ENCODE peak calls at places on chromosomes 13 and 19, in four cellular contexts. One of them, this sample, is unnamed.

GRCh38 chr19:1521636-1522035 is 2.2 kb upstream of the PLK5 start:
- DNase-seq in amniotic stem cell: no peak
- DNase-seq in H9: no peak
- DNase-seq in NCI-H345: no peak
- DNase-seq in this sample: no peak

GRCh38 chr13:90103099-90103784 is 1244.2 kb upstream of the MIR17HG start:
- DNase-seq in amniotic stem cell: no peak
- DNase-seq in H9: no peak
- DNase-seq in NCI-H345: no peak
- DNase-seq in this sample: no peak

GRCh38 chr19:2194513-2195078 is 30.9 kb downstream of the DOT1L start:
- DNase-seq in amniotic stem cell: no peak
- DNase-seq in H9: no peak
- DNase-seq in NCI-H345: no peak
- DNase-seq in this sample: no peak

GRCh38 chr13:33542309-33543088 is 256.9 kb upstream of the STARD13 start:
- DNase-seq in amniotic stem cell: peak
- DNase-seq in H9: peak
- DNase-seq in NCI-H345: peak
- DNase-seq in this sample: peak

GRCh38 chr13:97275265-97275664 is 53.1 kb downstream of the MBNL2 start:
- DNase-seq in amniotic stem cell: peak
- DNase-seq in H9: no peak
- DNase-seq in NCI-H345: no peak
- DNase-seq in this sample: no peak

GRCh38 chr13:32164622-32165268 is 133.2 kb downstream of the FRY start:
- DNase-seq in amniotic stem cell: peak
- DNase-seq in H9: peak
- DNase-seq in NCI-H345: peak
- DNase-seq in this sample: peak

GRCh38 chr19:51779703-51780102 is 15.3 kb upstream of the FPR3 start:
- DNase-seq in amniotic stem cell: no peak
- DNase-seq in H9: no peak
- DNase-seq in NCI-H345: no peak
- DNase-seq in this sample: no peak

GRCh38 chr13:20489185-20489820 is 36.4 kb downstream of the CRYL1 start:
- DNase-seq in amniotic stem cell: peak
- DNase-seq in H9: no peak
- DNase-seq in NCI-H345: peak
- DNase-seq in this sample: no peak

GRCh38 chr19:29956855-29957254 is 14.8 kb downstream of the URI1 start:
- DNase-seq in amniotic stem cell: no peak
- DNase-seq in H9: no peak
- DNase-seq in NCI-H345: no peak
- DNase-seq in this sample: no peak

GRCh38 chr19:3949997-3950859 is 17.4 kb downstream of the NMRK2 start:
- DNase-seq in amniotic stem cell: no peak
- DNase-seq in H9: no peak
- DNase-seq in NCI-H345: no peak
- DNase-seq in this sample: no peak

GRCh38 chr13:47310376-47310775 is 413.5 kb upstream of the HTR2A start:
- DNase-seq in amniotic stem cell: no peak
- DNase-seq in H9: no peak
- DNase-seq in NCI-H345: no peak
- DNase-seq in this sample: peak

GRCh38 chr13:110334256-110334655 is 27.2 kb downstream of the COL4A2 start:
- DNase-seq in amniotic stem cell: no peak
- DNase-seq in H9: no peak
- DNase-seq in NCI-H345: no peak
- DNase-seq in this sample: no peak

GRCh38 chr13:109494955-109495354 is 291.4 kb downstream of the IRS2 start:
- DNase-seq in amniotic stem cell: no peak
- DNase-seq in H9: no peak
- DNase-seq in NCI-H345: no peak
- DNase-seq in this sample: no peak

GRCh38 chr13:23899555-23899954 is 2.3 kb upstream of the C1QTNF9B start:
- DNase-seq in amniotic stem cell: peak
- DNase-seq in H9: no peak
- DNase-seq in NCI-H345: no peak
- DNase-seq in this sample: no peak

GRCh38 chr19:41922585-41922984 is 5.7 kb downstream of the ERFL start:
- DNase-seq in amniotic stem cell: no peak
- DNase-seq in H9: no peak
- DNase-seq in NCI-H345: no peak
- DNase-seq in this sample: no peak

GRCh38 chr13:99231726-99232125 is 26.5 kb downstream of the GPR18 start:
- DNase-seq in amniotic stem cell: no peak
- DNase-seq in H9: no peak
- DNase-seq in NCI-H345: no peak
- DNase-seq in this sample: no peak

GRCh38 chr19:36646746-36647145 is 19.9 kb downstream of the ZNF461 start:
- DNase-seq in amniotic stem cell: no peak
- DNase-seq in H9: no peak
- DNase-seq in NCI-H345: no peak
- DNase-seq in this sample: no peak

GRCh38 chr13:100860866-100861265 is 186.3 kb upstream of the TMTC4 start:
- DNase-seq in amniotic stem cell: no peak
- DNase-seq in H9: no peak
- DNase-seq in NCI-H345: no peak
- DNase-seq in this sample: no peak

GRCh38 chr19:2280633-2281264 is 1.2 kb downstream of the PEAK3 start:
- DNase-seq in amniotic stem cell: no peak
- DNase-seq in H9: no peak
- DNase-seq in NCI-H345: no peak
- DNase-seq in this sample: no peak

This sample was measured in ELF-1.